ENCODE peak calls at places on chromosomes 13 and 19, in four cellular contexts. V is upper lobe of right lung, X is left ventricle myocardium inferior, P is ACHN. W is an unnamed sample.

GRCh38 chr19:289651-290538 is 1.3 kb downstream of the PLPP2 start:
- DNase-seq in V (peak), X (no peak), P (peak), W (no peak)

GRCh38 chr13:25811506-25811905 is 240.3 kb downstream of the SHISA2 start:
- DNase-seq in V (no peak), X (no peak), P (no peak), W (no peak)

GRCh38 chr19:6765738-6766356 is 1.4 kb downstream of the SH2D3A start:
- DNase-seq in V (peak), X (no peak), P (peak), W (no peak)

GRCh38 chr13:76292726-76293125 is 593.5 kb downstream of the KCTD12 start:
- DNase-seq in V (no peak), X (no peak), P (no peak), W (no peak)

GRCh38 chr13:26785845-26786630 is 25.5 kb upstream of the GPR12 start:
- DNase-seq in V (no peak), X (no peak), P (no peak), W (no peak)

GRCh38 chr13:42875448-42876269 is 94.3 kb downstream of the FAM216B start:
- DNase-seq in V (no peak), X (no peak), P (no peak), W (no peak)

GRCh38 chr19:18875726-18876125 is 20.2 kb downstream of the CERS1 start:
- DNase-seq in V (no peak), X (no peak), P (no peak), W (no peak)

GRCh38 chr13:109628251-109628699 is 158.1 kb downstream of the IRS2 start:
- DNase-seq in V (no peak), X (no peak), P (no peak), W (no peak)

GRCh38 chr19:10402441-10403038 is 802 bp downstream of the CDC37 start:
- DNase-seq in V (no peak), X (peak), P (peak), W (no peak)

GRCh38 chr13:51303063-51303552 is 36.4 kb upstream of the SERPINE3 start:
- DNase-seq in V (no peak), X (no peak), P (no peak), W (no peak)

GRCh38 chr13:29888306-29888705 is 37.9 kb upstream of the UBL3 start:
- DNase-seq in V (no peak), X (no peak), P (no peak), W (no peak)

GRCh38 chr19:38506723-38507550 is 73.4 kb downstream of the RYR1 start:
- DNase-seq in V (peak), X (peak), P (peak), W (peak)

GRCh38 chr19:19460761-19461265 is 54.5 kb downstream of the TSSK6 start:
- DNase-seq in V (peak), X (peak), P (no peak), W (no peak)

GRCh38 chr13:35987572-35988513 is 143.3 kb downstream of the DCLK1 start:
- DNase-seq in V (peak), X (no peak), P (no peak), W (no peak)

GRCh38 chr19:48283908-48284307 is 14.0 kb downstream of the ZNF114 start:
- DNase-seq in V (no peak), X (no peak), P (no peak), W (no peak)

GRCh38 chr19:46963093-46963734 is 56.4 kb upstream of the NPAS1 start:
- DNase-seq in V (no peak), X (no peak), P (no peak), W (no peak)

GRCh38 chr13:28530729-28531194 is 35.8 kb upstream of the FLT1 start:
- DNase-seq in V (no peak), X (no peak), P (peak), W (peak)

GRCh38 chr13:40109324-40109958 is 454.0 kb downstream of the COG6 start:
- DNase-seq in V (no peak), X (no peak), P (no peak), W (no peak)

GRCh38 chr19:11821474-11821873 is 7.4 kb downstream of the ZNF440 start:
- DNase-seq in V (no peak), X (no peak), P (no peak), W (no peak)

GRCh38 chr19:17107546-17108452 is 32.2 kb downstream of the MYO9B start:
- DNase-seq in V (peak), X (peak), P (peak), W (no peak)

GRCh38 chr13:44108345-44108858 is 228.7 kb downstream of the LACC1 start:
- DNase-seq in V (no peak), X (peak), P (no peak), W (no peak)

GRCh38 chr19:36136975-36137686 is 2.7 kb upstream of the CAPNS1 start:
- DNase-seq in V (peak), X (peak), P (peak), W (no peak)

GRCh38 chr19:5308471-5309437 is 31.9 kb downstream of the PTPRS start:
- DNase-seq in V (peak), X (peak), P (no peak), W (no peak)

GRCh38 chr19:10114651-10115391 is 3.3 kb downstream of the P2RY11 start:
- DNase-seq in V (peak), X (no peak), P (no peak), W (no peak)

GRCh38 chr19:49564616-49565045 is 15.7 kb downstream of the NOSIP start:
- DNase-seq in V (no peak), X (no peak), P (no peak), W (no peak)

GRCh38 chr19:9054207-9054606 is 32.7 kb upstream of the OR1M1 start:
- DNase-seq in V (no peak), X (no peak), P (no peak), W (no peak)

GRCh38 chr19:7986321-7987083 is 18.9 kb downstream of the ELAVL1 start:
- DNase-seq in V (no peak), X (no peak), P (peak), W (no peak)

GRCh38 chr13:43077906-43078305 is 54.5 kb downstream of the DNAJC15 start:
- DNase-seq in V (no peak), X (no peak), P (no peak), W (no peak)

GRCh38 chr19:46381746-46382345 is 31.5 kb downstream of the CCDC8 start:
- DNase-seq in V (peak), X (no peak), P (no peak), W (no peak)

GRCh38 chr19:17579523-17580244 is 24.2 kb downstream of the COLGALT1 start:
- DNase-seq in V (peak), X (peak), P (peak), W (peak)

GRCh38 chr19:3606690-3607289 is at the start of gene TBXA2R:
- DNase-seq in V (peak), X (peak), P (peak), W (peak)

GRCh38 chr19:49888478-49888901 is 8.2 kb downstream of the IL4I1 start:
- DNase-seq in V (no peak), X (no peak), P (no peak), W (no peak)

W was measured in GM19239.